ENCODE peak calls at places on chromosomes 13 and 19, in five cellular contexts. K, N, W, A and B are unnamed samples.

GRCh38 chr13:87669379-87669978 is 1.7 kb upstream of the SLITRK5 start:
- DNase-seq in N (no peak), K (no peak), A (no peak), W (no peak), B (no peak)

GRCh38 chr13:73492811-73493210 is 434.0 kb downstream of the KLF5 start:
- DNase-seq in K (no peak), A (no peak), N (no peak), W (no peak), B (no peak)

GRCh38 chr13:37621811-37622361 is 23.3 kb upstream of the POSTN start:
- DNase-seq in W (no peak), K (no peak), A (no peak), N (no peak), B (no peak)

GRCh38 chr13:33940898-33941297 is 122.9 kb downstream of the RFC3 start:
- DNase-seq in A (no peak), K (no peak), W (peak; percentile 39), N (no peak), B (no peak)

GRCh38 chr13:80814541-80814940 is 473.6 kb upstream of the SPRY2 start:
- DNase-seq in A (no peak), N (no peak), K (no peak), W (no peak), B (no peak)

GRCh38 chr19:31064486-31064885 is 284.8 kb downstream of the TSHZ3 start:
- DNase-seq in N (no peak), W (no peak), K (no peak), A (no peak), B (no peak)

GRCh38 chr13:91346848-91347211 is 657 bp upstream of the MIR17HG start:
- DNase-seq in K (no peak), A (peak; percentile 22), N (no peak), W (no peak), B (no peak)

GRCh38 chr13:49858183-49858856 is 65.8 kb upstream of the KPNA3 start:
- DNase-seq in K (no peak), N (no peak), W (no peak), A (no peak), B (no peak)

GRCh38 chr19:29812881-29813275 is 1.1 kb downstream of the CCNE1 start:
- DNase-seq in W (no peak), K (no peak), A (no peak), N (no peak), B (no peak)

GRCh38 chr19:15456441-15456840 is 6.7 kb upstream of the WIZ start:
- DNase-seq in N (no peak), W (no peak), K (peak; percentile 50), A (no peak), B (peak; percentile 10)

GRCh38 chr19:35592226-35592625 is 6.3 kb downstream of the PMIS2 start:
- DNase-seq in W (no peak), K (no peak), A (peak; percentile 16), N (no peak), B (no peak)

GRCh38 chr13:72952529-72953141 is 106.2 kb upstream of the KLF5 start:
- DNase-seq in A (no peak), W (no peak), K (no peak), N (no peak), B (no peak)

GRCh38 chr19:33248104-33248503 is 22.5 kb upstream of the SLC7A10 start:
- DNase-seq in W (no peak), A (no peak), N (peak; percentile 41), K (peak; percentile 55), B (no peak)

GRCh38 chr13:77918391-77919261 is at the start of gene EDNRB:
- DNase-seq in W (peak; percentile 22), A (peak; percentile 43), N (peak; percentile 62), K (peak; percentile 88), B (no peak)

GRCh38 chr13:81058916-81059290 is 718.0 kb upstream of the SPRY2 start:
- DNase-seq in N (no peak), W (no peak), A (no peak), K (no peak), B (no peak)

GRCh38 chr19:55552620-55553019 is 7.3 kb upstream of the SBK3 start:
- DNase-seq in K (no peak), A (no peak), W (no peak), N (no peak), B (no peak)

GRCh38 chr13:91620670-91621141 is 222.3 kb downstream of the GPC5 start:
- DNase-seq in N (no peak), W (no peak), A (no peak), K (no peak), B (no peak)

GRCh38 chr19:55113570-55114039 is 3.8 kb downstream of the PPP1R12C start:
- DNase-seq in K (no peak), N (peak; percentile 81), A (peak; percentile 77), W (peak; percentile 87), B (no peak)

GRCh38 chr19:21022996-21023395 is 2.5 kb downstream of the ZNF430 start:
- DNase-seq in A (no peak), K (no peak), N (no peak), W (no peak), B (no peak)

GRCh38 chr19:29484876-29485275 is 40.9 kb upstream of the VSTM2B start:
- DNase-seq in N (peak; percentile 14), W (peak; percentile 3), A (no peak), K (no peak), B (no peak)

GRCh38 chr13:68304287-68304893 is 1074.3 kb upstream of the PCDH9 start:
- DNase-seq in K (no peak), W (no peak), A (peak; percentile 11), N (no peak), B (no peak)

GRCh38 chr13:23570931-23571330 is 719 bp downstream of the TNFRSF19 start:
- DNase-seq in A (no peak), W (no peak), K (no peak), N (no peak), B (no peak)

GRCh38 chr13:34076319-34076718 is 258.4 kb downstream of the RFC3 start:
- DNase-seq in A (no peak), N (no peak), W (no peak), K (no peak), B (no peak)

GRCh38 chr13:19581675-19582074 is 20.3 kb upstream of the TPTE2 start:
- DNase-seq in A (no peak), N (no peak), K (no peak), W (no peak), B (no peak)

DNA sequence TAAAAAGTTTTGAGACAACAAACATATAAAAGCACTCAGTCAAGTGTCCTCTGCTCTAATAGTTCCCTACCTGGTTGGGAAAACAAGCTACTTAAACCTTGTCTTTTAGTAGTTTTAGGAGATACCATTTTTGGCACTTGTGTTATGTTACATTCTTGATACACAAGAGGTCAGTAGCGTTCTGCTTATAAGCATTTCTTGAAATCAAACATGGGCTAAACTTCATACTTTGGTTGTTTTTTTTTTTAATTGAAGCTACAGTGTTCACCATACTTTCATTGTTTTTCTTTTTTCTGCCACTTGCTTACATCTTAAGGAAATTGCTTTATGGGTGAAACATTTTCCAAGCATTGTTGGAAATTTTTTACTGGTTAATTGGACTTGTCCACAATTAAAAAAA is 12.9 kb downstream of the NHLRC3 start:
- DNase-seq in K (no peak), A (no peak), N (no peak), W (no peak), B (no peak)
- TF ChIP-seq CTCF in K (no peak), A (peak; percentile 45), N (peak; percentile 40), W (no peak), B (peak; percentile 78)

DNA sequence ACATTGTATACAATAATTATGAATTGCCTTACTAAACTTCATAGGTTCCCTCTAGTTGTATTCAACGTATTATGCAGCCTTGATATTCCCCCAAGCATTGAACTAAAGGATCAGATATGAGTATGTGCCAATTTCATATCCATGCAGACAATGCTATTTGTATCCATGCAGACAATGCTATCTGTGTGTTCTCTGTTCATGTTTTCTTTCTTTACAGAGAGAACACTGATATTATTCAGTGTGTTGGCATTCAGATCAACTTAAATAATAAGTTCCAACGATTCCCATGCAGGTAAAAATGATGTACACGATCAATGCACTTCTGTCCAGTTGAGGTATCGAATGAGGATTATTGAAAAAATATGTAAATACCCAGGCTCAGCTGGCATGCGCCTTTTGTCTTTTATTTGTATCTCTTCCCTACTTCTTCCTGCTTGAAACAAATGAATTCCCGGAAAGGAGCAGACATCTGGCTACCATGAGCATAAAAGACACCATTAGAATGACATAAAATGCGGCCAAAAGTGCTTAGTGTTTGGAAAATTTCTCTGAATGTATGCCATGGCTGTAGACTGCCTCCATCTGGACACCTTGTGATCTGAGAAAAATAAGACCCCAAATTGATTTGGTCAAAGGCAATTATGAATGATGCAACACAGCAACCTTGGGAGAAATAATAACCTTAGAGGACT is 731.5 kb downstream of the SLITRK1 start:
- DNase-seq in N (no peak), A (no peak), W (no peak), K (no peak), B (no peak)
- TF ChIP-seq CTCF in N (no peak), A (no peak), W (no peak), K (no peak), B (no peak)

GRCh38 chr19:19110410-19111137 is 27.7 kb downstream of the TMEM161A start:
- DNase-seq in N (no peak), A (peak; percentile 19), W (no peak), K (no peak), B (no peak)
- TF ChIP-seq CTCF in N (peak; percentile 22), A (no peak), W (no peak), K (peak; percentile 22), B (no peak)

GRCh38 chr19:39038098-39038497 is 5.7 kb upstream of the FBXO27 start:
- DNase-seq in A (peak; percentile 41), K (no peak), N (no peak), W (peak; percentile 33), B (peak; percentile 80)
- TF ChIP-seq CTCF in A (no peak), K (no peak), N (no peak), W (no peak), B (peak; percentile 21)

GRCh38 chr19:5122671-5123409 is 153.9 kb downstream of the KDM4B start:
- DNase-seq in A (no peak), W (no peak), K (no peak), N (no peak), B (no peak)
- TF ChIP-seq CTCF in A (no peak), W (no peak), K (no peak), N (no peak), B (no peak)

GRCh38 chr13:44470623-44471562 is 97.3 kb downstream of the SERP2 start:
- DNase-seq in A (no peak), K (no peak), W (no peak), N (no peak), B (no peak)
- TF ChIP-seq CTCF in A (peak; percentile 82), K (peak; percentile 30), W (no peak), N (peak; percentile 52), B (peak; percentile 48)

GRCh38 chr19:10828981-10829821 is 6.8 kb downstream of the TMED1 start:
- DNase-seq in N (peak; percentile 38), W (no peak), K (peak; percentile 72), A (no peak), B (no peak)
- TF ChIP-seq CTCF in N (no peak), W (no peak), K (no peak), A (no peak), B (peak; percentile 4)

GRCh38 chr19:3656747-3657394 is 30.3 kb upstream of the CACTIN start:
- DNase-seq in K (no peak), N (no peak), A (no peak), W (no peak), B (no peak)
- TF ChIP-seq CTCF in K (no peak), N (no peak), A (no peak), W (no peak), B (no peak)